ENCODE peak calls at places on chromosomes 16 and 17, in six cellular contexts. O, P, G, X, S and J are unnamed samples.

GRCh38 chr16:20906225-20906870 is 5.8 kb downstream of the LYRM1 start:
- DNase-seq in G (peak; percentile 67), P (no peak), X (peak; percentile 94), S (peak; percentile 82), O (no peak), J (no peak)

GRCh38 chr17:75344664-75345063 is 55.4 kb upstream of the SLC25A19 start:
- DNase-seq in G (no peak), O (no peak), X (no peak), S (no peak), P (no peak), J (no peak)

GRCh38 chr16:69438465-69438864 is 14.0 kb downstream of the CYB5B start:
- DNase-seq in X (no peak), G (no peak), S (no peak), O (no peak), P (no peak), J (no peak)

GRCh38 chr16:19524866-19525723 is 1.4 kb downstream of the CCP110 start:
- DNase-seq in X (peak; percentile 14), O (no peak), G (peak; percentile 59), P (peak; percentile 7), S (no peak), J (peak; percentile 46)

GRCh38 chr16:22623351-22623781 is 112.7 kb downstream of the NPIPB5 start:
- DNase-seq in X (peak; percentile 43), O (no peak), S (peak; percentile 64), P (no peak), G (peak; percentile 46), J (no peak)

GRCh38 chr16:84922351-84923135 is 88.8 kb downstream of the ZDHHC7 start:
- DNase-seq in O (peak; percentile 45), S (no peak), P (no peak), X (no peak), G (no peak), J (peak; percentile 70)

GRCh38 chr17:83041305-83041704 is 38.1 kb upstream of the METRNL start:
- DNase-seq in G (no peak), P (no peak), X (peak; percentile 18), O (no peak), S (peak; percentile 35), J (no peak)

GRCh38 chr17:43010667-43011308 is 4.2 kb downstream of the IFI35 start:
- DNase-seq in P (no peak), G (peak; percentile 44), S (no peak), X (no peak), O (no peak), J (no peak)

GRCh38 chr17:17783825-17784598 is 52.8 kb downstream of the SREBF1 start:
- DNase-seq in X (no peak), G (no peak), P (peak; percentile 75), S (no peak), O (peak; percentile 61), J (peak; percentile 88)

GRCh38 chr16:76059186-76059585 is 218.0 kb upstream of the CNTNAP4 start:
- DNase-seq in O (no peak), X (no peak), G (peak; percentile 86), P (no peak), S (peak; percentile 88), J (no peak)

GRCh38 chr17:45342871-45343526 is 26.2 kb upstream of the MAP3K14 start:
- DNase-seq in P (no peak), X (no peak), G (no peak), S (no peak), O (no peak), J (no peak)

GRCh38 chr17:44198721-44199552 is 747 bp downstream of the ATXN7L3 start:
- DNase-seq in S (peak; percentile 28), X (peak; percentile 60), P (peak; percentile 46), G (peak; percentile 54), O (peak; percentile 68), J (peak; percentile 60)

GRCh38 chr16:28873543-28874201 is 4.6 kb upstream of the ATP2A1 start:
- DNase-seq in X (no peak), S (no peak), P (no peak), G (no peak), O (no peak), J (no peak)

GRCh38 chr17:68849673-68850260 is 105.4 kb downstream of the ABCA8 start:
- DNase-seq in P (no peak), S (no peak), O (no peak), G (peak; percentile 47), X (no peak), J (no peak)

GRCh38 chr17:57468932-57469775 is 212.8 kb downstream of the MSI2 start:
- DNase-seq in G (no peak), P (no peak), O (no peak), S (no peak), X (no peak), J (peak; percentile 71)